ENCODE peak calls at places on chromosomes 11 and 22, in five cellular contexts. Y is sigmoid colon, U is SJSA1, M is right atrium auricular region, L is colonic mucosa. C is an unnamed sample.

GRCh38 chr11:88480217-88480616 is 142.7 kb upstream of the CTSC start:
- DNase-seq in Y (no peak), U (peak), M (no peak), L (no peak), C (no peak)

GRCh38 chr11:2092464-2092910 is 46.7 kb downstream of the IGF2 start:
- DNase-seq in Y (peak), L (no peak), M (no peak), U (no peak), C (no peak)

GRCh38 chr11:11422291-11423128 is 69.5 kb upstream of the CSNK2A3 start:
- DNase-seq in U (no peak), Y (no peak), M (no peak), L (no peak), C (no peak)

GRCh38 chr11:13284776-13285588 is 7.4 kb downstream of the BMAL1 start:
- DNase-seq in M (no peak), L (no peak), U (no peak), Y (no peak), C (no peak)

GRCh38 chr11:6563121-6563619 is 40.2 kb downstream of the RRP8 start:
- DNase-seq in L (no peak), Y (no peak), M (no peak), U (no peak), C (no peak)

GRCh38 chr11:77130763-77131513 is 2.9 kb downstream of the MYO7A start:
- DNase-seq in U (no peak), M (no peak), L (no peak), Y (no peak), C (no peak)

GRCh38 chr11:78370406-78371172 is 47.0 kb downstream of the GAB2 start:
- DNase-seq in Y (no peak), L (no peak), U (no peak), M (peak), C (no peak)

GRCh38 chr11:86435711-86436110 is 61.0 kb downstream of the CCDC81 start:
- DNase-seq in L (no peak), M (no peak), U (no peak), Y (no peak), C (no peak)

GRCh38 chr11:91947215-91947614 is 277.4 kb upstream of the FAT3 start:
- DNase-seq in M (no peak), Y (peak), L (no peak), U (no peak), C (no peak)

GRCh38 chr11:1307163-1307870 is 2.1 kb downstream of the TOLLIP start:
- DNase-seq in U (no peak), Y (no peak), L (no peak), M (no peak), C (no peak)

GRCh38 chr22:30325065-30325720 is 1.5 kb downstream of the TBC1D10A start:
- DNase-seq in Y (peak), U (peak), L (peak), M (peak), C (no peak)

GRCh38 chr22:42992886-42993479 is 22.0 kb downstream of the PACSIN2 start:
- DNase-seq in Y (peak), U (no peak), M (no peak), L (no peak), C (no peak)

GRCh38 chr11:9765320-9766101 is 101.6 kb downstream of the SWAP70 start:
- DNase-seq in L (no peak), U (peak), Y (peak), M (no peak), C (no peak)

GRCh38 chr11:129280027-129280811 is 88.1 kb upstream of the ARHGAP32 start:
- DNase-seq in U (no peak), M (no peak), L (no peak), Y (no peak), C (no peak)

GRCh38 chr11:66366844-66367477 is 4.6 kb downstream of the SLC29A2 start:
- DNase-seq in U (no peak), M (no peak), L (no peak), Y (no peak), C (no peak)

GRCh38 chr11:95268386-95268785 is 37.4 kb upstream of the SESN3 start:
- DNase-seq in M (no peak), L (no peak), U (no peak), Y (no peak), C (no peak)

GRCh38 chr11:70145025-70145529 is 58.0 kb upstream of the FADD start:
- DNase-seq in Y (no peak), U (no peak), M (no peak), L (no peak), C (no peak)

GRCh38 chr11:101523634-101524260 is 60.1 kb downstream of the TRPC6 start:
- DNase-seq in Y (no peak), M (no peak), L (no peak), U (no peak), C (no peak)
- H3K27ac ChIP-seq in Y (no peak), M (no peak), L (no peak), U (no peak), C (no peak)

GRCh38 chr11:116980136-116980793 is 118.0 kb downstream of the SIK3 start:
- DNase-seq in Y (no peak), U (no peak), L (no peak), M (no peak), C (no peak)
- H3K27ac ChIP-seq in Y (no peak), U (no peak), L (no peak), M (no peak), C (peak)

GRCh38 chr11:47391077-47391583 is 12.8 kb upstream of the SPI1 start:
- DNase-seq in U (no peak), L (no peak), Y (peak), M (peak), C (no peak)

GRCh38 chr11:47393163-47394049 is 15.0 kb upstream of the SLC39A13 start:
- DNase-seq in M (no peak), U (no peak), Y (peak), L (no peak), C (no peak)

GRCh38 chr11:47394050-47394321 is 14.4 kb upstream of the SLC39A13 start:
- DNase-seq in U (no peak), Y (peak), M (no peak), L (no peak), C (no peak)

GRCh38 chr11:47391711-47392432 is 13.5 kb upstream of the SPI1 start:
- DNase-seq in U (no peak), M (no peak), Y (peak), L (no peak), C (no peak)

DNA sequence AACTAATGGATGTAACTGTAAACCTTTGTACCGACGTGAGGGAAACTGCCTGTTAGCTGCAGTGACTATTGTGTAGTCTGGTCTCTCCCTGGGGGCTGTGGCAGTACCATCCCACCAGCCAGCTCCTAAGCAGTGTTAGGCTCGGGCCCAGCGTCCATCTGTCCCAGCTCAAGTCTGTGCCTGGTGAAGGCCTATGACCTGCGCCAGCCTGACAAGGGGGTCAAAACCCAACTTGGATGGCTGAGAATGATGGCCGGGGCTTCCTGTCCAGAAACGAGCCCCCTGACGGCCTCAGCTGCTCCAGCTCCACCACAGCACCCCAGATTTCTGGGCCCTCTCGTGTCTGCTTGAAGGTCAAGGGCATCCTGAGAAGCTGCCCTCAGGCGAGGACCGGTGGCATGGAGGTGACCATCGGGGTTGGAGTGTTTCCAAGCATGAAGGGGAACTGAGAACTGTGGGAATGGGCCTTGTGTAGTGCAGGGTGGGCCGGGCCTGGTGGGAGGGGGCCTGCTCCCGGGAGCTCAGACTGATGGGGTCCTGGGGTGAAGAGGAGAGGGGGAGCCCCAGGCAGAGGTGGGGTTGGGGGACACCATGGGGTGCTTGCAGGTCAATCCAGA is 14.3 kb upstream of the SPI1 start:
- DNase-seq in L (no peak), M (no peak), Y (peak), U (no peak), C (no peak)
- H3K27ac ChIP-seq in L (no peak), M (peak), Y (peak), U (no peak), C (peak)

GRCh38 chr22:20748820-20749428 is 25.0 kb upstream of the SERPIND1 start:
- DNase-seq in L (peak), Y (no peak), U (no peak), M (no peak), C (no peak)

GRCh38 chr22:20752104-20752741 is 21.7 kb upstream of the SERPIND1 start:
- DNase-seq in U (no peak), Y (no peak), L (no peak), M (no peak), C (no peak)

GRCh38 chr22:20751185-20751851 is 22.6 kb upstream of the SERPIND1 start:
- DNase-seq in Y (no peak), U (no peak), L (no peak), M (no peak), C (peak)

GRCh38 chr22:20749453-20749852 is 24.5 kb upstream of the SERPIND1 start:
- DNase-seq in L (no peak), M (no peak), Y (no peak), U (no peak), C (no peak)

GRCh38 chr22:20750461-20751184 is 23.3 kb upstream of the SERPIND1 start:
- DNase-seq in M (peak), Y (peak), U (peak), L (peak), C (peak)
- H3K27ac ChIP-seq in M (peak), Y (peak), U (peak), L (no peak), C (peak)